ENCODE peak calls at places on chromosomes 13 and 19, in eight cellular contexts. One of them, this sample, is unnamed.

GRCh38 chr13:104477256-104477655 is 1411.0 kb upstream of the SLC10A2 start:
- DNase-seq in GM23338: no peak
- DNase-seq in testis: no peak
- DNase-seq in CD8-positive, alpha-beta T cell: no peak
- DNase-seq in hepatocyte: no peak
- DNase-seq in endodermal cell: no peak
- DNase-seq in neural progenitor cell: no peak
- DNase-seq in IMR-90: no peak
- DNase-seq in this sample: no peak

GRCh38 chr19:13633109-13633508 is 126.8 kb upstream of the CACNA1A start:
- DNase-seq in GM23338: peak
- DNase-seq in testis: no peak
- DNase-seq in CD8-positive, alpha-beta T cell: no peak
- DNase-seq in hepatocyte: peak
- DNase-seq in endodermal cell: no peak
- DNase-seq in neural progenitor cell: peak
- DNase-seq in IMR-90: peak
- DNase-seq in this sample: no peak

GRCh38 chr13:111968611-111969010 is 98.3 kb upstream of the SOX1 start:
- DNase-seq in GM23338: no peak
- DNase-seq in testis: no peak
- DNase-seq in CD8-positive, alpha-beta T cell: no peak
- DNase-seq in hepatocyte: no peak
- DNase-seq in endodermal cell: no peak
- DNase-seq in neural progenitor cell: no peak
- DNase-seq in IMR-90: no peak
- DNase-seq in this sample: no peak

GRCh38 chr13:97308735-97309429 is 86.7 kb downstream of the MBNL2 start:
- DNase-seq in GM23338: no peak
- DNase-seq in testis: no peak
- DNase-seq in CD8-positive, alpha-beta T cell: no peak
- DNase-seq in hepatocyte: no peak
- DNase-seq in endodermal cell: no peak
- DNase-seq in neural progenitor cell: no peak
- DNase-seq in IMR-90: peak
- DNase-seq in this sample: no peak

GRCh38 chr13:40776232-40776631 is 5.2 kb upstream of the MRPS31 start:
- DNase-seq in GM23338: no peak
- DNase-seq in testis: no peak
- DNase-seq in CD8-positive, alpha-beta T cell: no peak
- DNase-seq in hepatocyte: no peak
- DNase-seq in endodermal cell: no peak
- DNase-seq in neural progenitor cell: no peak
- DNase-seq in IMR-90: no peak
- DNase-seq in this sample: no peak

GRCh38 chr19:47671499-47671898 is 41.7 kb upstream of the EHD2 start:
- DNase-seq in GM23338: no peak
- DNase-seq in testis: no peak
- DNase-seq in CD8-positive, alpha-beta T cell: no peak
- DNase-seq in hepatocyte: no peak
- DNase-seq in endodermal cell: no peak
- DNase-seq in neural progenitor cell: no peak
- DNase-seq in IMR-90: no peak
- DNase-seq in this sample: no peak

GRCh38 chr13:32471187-32471922 is 43.4 kb upstream of the N4BP2L1 start:
- DNase-seq in GM23338: no peak
- DNase-seq in testis: peak
- DNase-seq in CD8-positive, alpha-beta T cell: no peak
- DNase-seq in hepatocyte: no peak
- DNase-seq in endodermal cell: no peak
- DNase-seq in neural progenitor cell: peak
- DNase-seq in IMR-90: peak
- DNase-seq in this sample: peak

GRCh38 chr19:18663940-18664530 is 19.4 kb upstream of the CRTC1 start:
- DNase-seq in GM23338: no peak
- DNase-seq in testis: no peak
- DNase-seq in CD8-positive, alpha-beta T cell: no peak
- DNase-seq in hepatocyte: no peak
- DNase-seq in endodermal cell: no peak
- DNase-seq in neural progenitor cell: no peak
- DNase-seq in IMR-90: no peak
- DNase-seq in this sample: no peak

GRCh38 chr13:24348797-24349515 is 39.6 kb downstream of the C1QTNF9 start:
- DNase-seq in GM23338: no peak
- DNase-seq in testis: no peak
- DNase-seq in CD8-positive, alpha-beta T cell: no peak
- DNase-seq in hepatocyte: peak
- DNase-seq in endodermal cell: no peak
- DNase-seq in neural progenitor cell: no peak
- DNase-seq in IMR-90: no peak
- DNase-seq in this sample: no peak

GRCh38 chr19:46435009-46435408 is 6.3 kb upstream of the PNMA8C start:
- DNase-seq in GM23338: no peak
- DNase-seq in testis: no peak
- DNase-seq in CD8-positive, alpha-beta T cell: no peak
- DNase-seq in hepatocyte: no peak
- DNase-seq in endodermal cell: no peak
- DNase-seq in neural progenitor cell: no peak
- DNase-seq in IMR-90: no peak
- DNase-seq in this sample: peak

GRCh38 chr19:51786651-51787494 is 8.1 kb upstream of the FPR3 start:
- DNase-seq in GM23338: no peak
- DNase-seq in testis: no peak
- DNase-seq in CD8-positive, alpha-beta T cell: no peak
- DNase-seq in hepatocyte: no peak
- DNase-seq in endodermal cell: no peak
- DNase-seq in neural progenitor cell: no peak
- DNase-seq in IMR-90: no peak
- DNase-seq in this sample: no peak

GRCh38 chr13:23793711-23794110 is 95.5 kb downstream of the MIPEP start:
- DNase-seq in GM23338: no peak
- DNase-seq in testis: no peak
- DNase-seq in CD8-positive, alpha-beta T cell: no peak
- DNase-seq in hepatocyte: no peak
- DNase-seq in endodermal cell: no peak
- DNase-seq in neural progenitor cell: no peak
- DNase-seq in IMR-90: no peak
- DNase-seq in this sample: no peak

GRCh38 chr19:19595171-19595701 is 23.3 kb downstream of the PBX4 start:
- DNase-seq in GM23338: no peak
- DNase-seq in testis: no peak
- DNase-seq in CD8-positive, alpha-beta T cell: no peak
- DNase-seq in hepatocyte: no peak
- DNase-seq in endodermal cell: no peak
- DNase-seq in neural progenitor cell: no peak
- DNase-seq in IMR-90: peak
- DNase-seq in this sample: no peak

GRCh38 chr13:97535619-97536018 is 101.7 kb downstream of the RAP2A start:
- DNase-seq in GM23338: no peak
- DNase-seq in testis: no peak
- DNase-seq in CD8-positive, alpha-beta T cell: no peak
- DNase-seq in hepatocyte: no peak
- DNase-seq in endodermal cell: no peak
- DNase-seq in neural progenitor cell: no peak
- DNase-seq in IMR-90: peak
- DNase-seq in this sample: no peak

GRCh38 chr19:48645652-48646191 is at the start of gene CA11:
- DNase-seq in GM23338: peak
- DNase-seq in testis: no peak
- DNase-seq in CD8-positive, alpha-beta T cell: no peak
- DNase-seq in hepatocyte: peak
- DNase-seq in endodermal cell: peak
- DNase-seq in neural progenitor cell: peak
- DNase-seq in IMR-90: no peak
- DNase-seq in this sample: no peak

GRCh38 chr19:46830864-46831263 is 19.8 kb downstream of the AP2S1 start:
- DNase-seq in GM23338: no peak
- DNase-seq in testis: no peak
- DNase-seq in CD8-positive, alpha-beta T cell: no peak
- DNase-seq in hepatocyte: no peak
- DNase-seq in endodermal cell: no peak
- DNase-seq in neural progenitor cell: no peak
- DNase-seq in IMR-90: peak
- DNase-seq in this sample: no peak

GRCh38 chr19:33376423-33376822 is 2.9 kb downstream of the CEBPG start:
- DNase-seq in GM23338: no peak
- DNase-seq in testis: no peak
- DNase-seq in CD8-positive, alpha-beta T cell: no peak
- DNase-seq in hepatocyte: peak
- DNase-seq in endodermal cell: no peak
- DNase-seq in neural progenitor cell: no peak
- DNase-seq in IMR-90: peak
- DNase-seq in this sample: no peak

GRCh38 chr13:99356216-99357089 is 49.3 kb upstream of the GPR183 start:
- DNase-seq in GM23338: no peak
- DNase-seq in testis: peak
- DNase-seq in CD8-positive, alpha-beta T cell: peak
- DNase-seq in hepatocyte: no peak
- DNase-seq in endodermal cell: no peak
- DNase-seq in neural progenitor cell: no peak
- DNase-seq in IMR-90: peak
- DNase-seq in this sample: no peak
- H3K4me3 ChIP-seq in GM23338: no peak
- H3K4me3 ChIP-seq in testis: no peak
- H3K4me3 ChIP-seq in CD8-positive, alpha-beta T cell: peak
- H3K4me3 ChIP-seq in hepatocyte: no peak
- H3K4me3 ChIP-seq in endodermal cell: no peak
- H3K4me3 ChIP-seq in neural progenitor cell: no peak
- H3K4me3 ChIP-seq in IMR-90: peak
- H3K4me3 ChIP-seq in this sample: no peak

GRCh38 chr19:16741084-16741483 is 21.4 kb downstream of the NWD1 start:
- DNase-seq in GM23338: no peak
- DNase-seq in testis: no peak
- DNase-seq in CD8-positive, alpha-beta T cell: no peak
- DNase-seq in hepatocyte: no peak
- DNase-seq in endodermal cell: no peak
- DNase-seq in neural progenitor cell: no peak
- DNase-seq in IMR-90: no peak
- DNase-seq in this sample: no peak

GRCh38 chr19:16736709-16737108 is 17.1 kb downstream of the NWD1 start:
- DNase-seq in GM23338: peak
- DNase-seq in testis: no peak
- DNase-seq in CD8-positive, alpha-beta T cell: no peak
- DNase-seq in hepatocyte: no peak
- DNase-seq in endodermal cell: no peak
- DNase-seq in neural progenitor cell: peak
- DNase-seq in IMR-90: no peak
- DNase-seq in this sample: no peak

GRCh38 chr19:16737909-16738308 is 18.3 kb downstream of the NWD1 start:
- DNase-seq in GM23338: no peak
- DNase-seq in testis: no peak
- DNase-seq in CD8-positive, alpha-beta T cell: no peak
- DNase-seq in hepatocyte: peak
- DNase-seq in endodermal cell: no peak
- DNase-seq in neural progenitor cell: no peak
- DNase-seq in IMR-90: peak
- DNase-seq in this sample: no peak

GRCh38 chr19:16739546-16739945 is 19.9 kb downstream of the NWD1 start:
- DNase-seq in GM23338: peak
- DNase-seq in testis: no peak
- DNase-seq in CD8-positive, alpha-beta T cell: no peak
- DNase-seq in hepatocyte: no peak
- DNase-seq in endodermal cell: peak
- DNase-seq in neural progenitor cell: peak
- DNase-seq in IMR-90: no peak
- DNase-seq in this sample: no peak
- H3K27ac ChIP-seq in GM23338: no peak
- H3K27ac ChIP-seq in testis: no peak
- H3K27ac ChIP-seq in CD8-positive, alpha-beta T cell: no peak
- H3K27ac ChIP-seq in hepatocyte: no peak
- H3K27ac ChIP-seq in endodermal cell: no peak
- H3K27ac ChIP-seq in neural progenitor cell: no peak
- H3K27ac ChIP-seq in IMR-90: no peak
- H3K27ac ChIP-seq in this sample: no peak

GRCh38 chr19:10707440-10707839 is 6.2 kb downstream of the QTRT1 start:
- DNase-seq in GM23338: no peak
- DNase-seq in testis: no peak
- DNase-seq in CD8-positive, alpha-beta T cell: no peak
- DNase-seq in hepatocyte: no peak
- DNase-seq in endodermal cell: no peak
- DNase-seq in neural progenitor cell: no peak
- DNase-seq in IMR-90: no peak
- DNase-seq in this sample: no peak

GRCh38 chr19:10706990-10707389 is 5.8 kb downstream of the QTRT1 start:
- DNase-seq in GM23338: no peak
- DNase-seq in testis: no peak
- DNase-seq in CD8-positive, alpha-beta T cell: no peak
- DNase-seq in hepatocyte: peak
- DNase-seq in endodermal cell: no peak
- DNase-seq in neural progenitor cell: no peak
- DNase-seq in IMR-90: peak
- DNase-seq in this sample: no peak

GRCh38 chr19:10699650-10700335 is 1.4 kb upstream of the QTRT1 start:
- DNase-seq in GM23338: peak
- DNase-seq in testis: peak
- DNase-seq in CD8-positive, alpha-beta T cell: peak
- DNase-seq in hepatocyte: peak
- DNase-seq in endodermal cell: peak
- DNase-seq in neural progenitor cell: peak
- DNase-seq in IMR-90: peak
- DNase-seq in this sample: no peak

GRCh38 chr19:10701955-10702307 is 692 bp downstream of the QTRT1 start:
- DNase-seq in GM23338: peak
- DNase-seq in testis: peak
- DNase-seq in CD8-positive, alpha-beta T cell: no peak
- DNase-seq in hepatocyte: peak
- DNase-seq in endodermal cell: peak
- DNase-seq in neural progenitor cell: peak
- DNase-seq in IMR-90: no peak
- DNase-seq in this sample: no peak
- TF ChIP-seq CTCF in GM23338: peak
- TF ChIP-seq CTCF in testis: no peak
- TF ChIP-seq CTCF in CD8-positive, alpha-beta T cell: no peak
- TF ChIP-seq CTCF in hepatocyte: peak
- TF ChIP-seq CTCF in endodermal cell: peak
- TF ChIP-seq CTCF in neural progenitor cell: peak
- TF ChIP-seq CTCF in IMR-90: no peak
- TF ChIP-seq CTCF in this sample: no peak

DNA sequence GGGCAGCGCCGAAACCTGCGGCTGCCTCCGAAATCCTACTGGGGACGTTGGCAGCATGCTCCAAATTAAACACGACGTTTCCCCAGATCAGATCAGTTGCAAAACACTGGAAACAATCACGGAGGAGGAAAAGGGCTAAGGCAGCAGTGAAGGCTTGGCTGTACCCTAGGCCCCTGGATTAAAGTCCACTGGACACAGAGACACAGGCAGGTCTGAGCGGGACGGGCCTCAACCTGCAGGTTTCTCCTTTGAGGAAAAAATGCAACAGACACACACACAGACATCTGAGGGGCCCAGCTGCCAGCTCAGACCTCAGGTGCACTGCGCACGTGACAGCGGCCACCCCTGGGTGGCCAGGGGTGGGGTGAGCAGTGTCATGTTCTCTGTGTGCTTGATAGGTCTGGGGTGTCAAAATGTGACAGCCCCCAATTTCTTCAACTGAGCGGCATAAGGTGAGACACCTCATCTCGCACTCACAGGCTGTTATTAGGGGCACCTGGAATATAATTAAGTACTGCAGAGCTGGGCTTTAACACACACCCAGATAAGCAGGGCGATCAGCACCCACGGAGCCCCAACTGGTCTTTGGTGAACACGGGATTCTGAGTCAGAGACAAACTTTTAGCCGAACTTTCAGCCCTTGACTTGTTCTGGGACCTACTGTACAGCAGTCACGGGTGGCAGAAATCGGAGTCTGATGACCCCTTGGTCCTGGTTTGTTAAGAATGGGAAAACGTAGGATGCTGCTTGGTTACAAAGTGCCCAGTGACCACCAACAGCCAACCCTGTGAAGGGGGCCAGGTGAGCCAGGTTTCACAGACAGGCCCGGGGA is 9.3 kb downstream of the SH3GL1 start:
- DNase-seq in GM23338: no peak
- DNase-seq in testis: no peak
- DNase-seq in CD8-positive, alpha-beta T cell: no peak
- DNase-seq in hepatocyte: peak
- DNase-seq in endodermal cell: no peak
- DNase-seq in neural progenitor cell: no peak
- DNase-seq in IMR-90: no peak
- DNase-seq in this sample: no peak
- H3K4me3 ChIP-seq in GM23338: peak
- H3K4me3 ChIP-seq in testis: no peak
- H3K4me3 ChIP-seq in CD8-positive, alpha-beta T cell: no peak
- H3K4me3 ChIP-seq in hepatocyte: no peak
- H3K4me3 ChIP-seq in endodermal cell: peak
- H3K4me3 ChIP-seq in neural progenitor cell: peak
- H3K4me3 ChIP-seq in IMR-90: no peak
- H3K4me3 ChIP-seq in this sample: peak

This sample was measured in dorsolateral prefrontal cortex.